ENCODE peak calls at places on chromosomes 2 and 18, in five cellular contexts. A is hepatocyte, E is MM.1S, F is neural progenitor cell, K is OCI-LY7. U is an unnamed sample. For H3K9me3, the result is how much of the 10 kb centered on the place peaks cover.

GRCh38 chr2:46836295-46837111 is 79.1 kb downstream of the MCFD2 start:
- DNase-seq in A (no peak), E (no peak), F (no peak), K (no peak), U (peak)

GRCh38 chr18:13572148-13572547 is 154.2 kb downstream of the FAM210A start:
- DNase-seq in A (no peak), E (no peak), F (no peak), K (no peak), U (no peak)

GRCh38 chr2:100416397-100416938 is 1.0 kb downstream of the CHST10 start:
- DNase-seq in A (no peak), E (no peak), F (no peak), K (no peak), U (no peak)

GRCh38 chr2:28477087-28477486 is 18.8 kb upstream of the PLB1 start:
- DNase-seq in A (no peak), E (peak), F (no peak), K (no peak), U (no peak)

GRCh38 chr2:28951910-28952805 is 28.9 kb upstream of the TOGARAM2 start:
- DNase-seq in A (peak), E (no peak), F (peak), K (no peak), U (peak)

GRCh38 chr2:97730245-97730644 is 16.9 kb downstream of the ZAP70 start:
- DNase-seq in A (no peak), E (no peak), F (no peak), K (no peak), U (peak)

GRCh38 chr2:148874868-148875341 is at the start of gene KIF5C:
- DNase-seq in A (peak), E (peak), F (peak), K (peak), U (peak)

GRCh38 chr2:167212054-167212648 is 323.9 kb downstream of the XIRP2 start:
- DNase-seq in A (peak), E (peak), F (peak), K (peak), U (peak)

GRCh38 chr2:241112592-241112991 is 10.5 kb upstream of the MTERF4 start:
- DNase-seq in A (no peak), E (no peak), F (no peak), K (no peak), U (no peak)

GRCh38 chr2:222311978-222312738 is 13.4 kb upstream of the PAX3 start:
- DNase-seq in A (no peak), E (no peak), F (peak), K (no peak), U (no peak)

GRCh38 chr2:60260646-60261296 is 292.7 kb downstream of the BCL11A start:
- DNase-seq in A (no peak), E (no peak), F (no peak), K (no peak), U (peak)

GRCh38 chr2:177906041-177906718 is 166.4 kb downstream of the PDE11A start:
- DNase-seq in A (peak), E (peak), F (peak), K (peak), U (peak)

GRCh38 chr2:188435115-188435514 is 143.4 kb downstream of the GULP1 start:
- DNase-seq in A (no peak), E (no peak), F (no peak), K (no peak), U (no peak)

GRCh38 chr2:234702731-234703225 is 205.9 kb upstream of the ARL4C start:
- DNase-seq in A (no peak), E (no peak), F (no peak), K (no peak), U (peak)

GRCh38 chr2:58107803-58108710 is 61.5 kb downstream of the VRK2 start:
- DNase-seq in A (peak), E (no peak), F (no peak), K (no peak), U (peak)

GRCh38 chr2:190121971-190122370 is 59.4 kb upstream of the MSTN start:
- DNase-seq in A (no peak), E (peak), F (peak), K (peak), U (peak)

GRCh38 chr18:75319905-75320304 is 107.6 kb downstream of the SMIM21 start:
- DNase-seq in A (no peak), E (no peak), F (no peak), K (no peak), U (no peak)

GRCh38 chr18:13725566-13726227 is 661 bp downstream of the FAM210A start:
- DNase-seq in A (peak), E (peak), F (no peak), K (no peak), U (peak)

GRCh38 chr18:57445488-57446319 is 10.5 kb downstream of the ONECUT2 start:
- DNase-seq in A (no peak), E (no peak), F (peak), K (no peak), U (peak)

GRCh38 chr2:100757621-100758394 is 62.1 kb upstream of the NPAS2 start:
- DNase-seq in A (peak), E (no peak), F (no peak), K (no peak), U (peak)

GRCh38 chr18:12264854-12265253 is 10.7 kb downstream of the CIDEA start:
- DNase-seq in A (no peak), E (no peak), F (no peak), K (no peak), U (no peak)

GRCh38 chr2:222296311-222296736 is 2.5 kb downstream of the PAX3 start:
- DNase-seq in A (no peak), E (no peak), F (no peak), K (no peak), U (no peak)

GRCh38 chr2:29113891-29114321 is 1.3 kb upstream of the CLIP4 start:
- DNase-seq in A (peak), E (peak), F (no peak), K (no peak), U (peak)

GRCh38 chr2:40431600-40431955 is 20.3 kb downstream of the SLC8A1 start:
- DNase-seq in A (no peak), E (no peak), F (no peak), K (no peak), U (peak)

GRCh38 chr18:75309564-75309963 is 99.0 kb downstream of the TSHZ1 start:
- DNase-seq in A (no peak), E (no peak), F (no peak), K (no peak), U (no peak)

GRCh38 chr2:172427990-172428840 is 829 bp downstream of the ITGA6 start:
- DNase-seq in A (peak), E (peak), F (peak), K (no peak), U (peak)

GRCh38 chr18:72675394-72675793 is 131.3 kb upstream of the CBLN2 start:
- DNase-seq in A (peak), E (no peak), F (peak), K (no peak), U (no peak)

GRCh38 chr2:140990416-140990815 is 1140.4 kb downstream of the LRP1B start:
- DNase-seq in A (no peak), E (no peak), F (no peak), K (no peak), U (peak)

GRCh38 chr2:43303889-43304288 is 77.5 kb upstream of the ZFP36L2 start:
- DNase-seq in A (no peak), E (no peak), F (no peak), K (no peak), U (no peak)

GRCh38 chr18:64972545-64972944 is 778.3 kb upstream of the CDH7 start:
- DNase-seq in A (no peak), E (no peak), F (peak), K (no peak), U (peak)

DNA sequence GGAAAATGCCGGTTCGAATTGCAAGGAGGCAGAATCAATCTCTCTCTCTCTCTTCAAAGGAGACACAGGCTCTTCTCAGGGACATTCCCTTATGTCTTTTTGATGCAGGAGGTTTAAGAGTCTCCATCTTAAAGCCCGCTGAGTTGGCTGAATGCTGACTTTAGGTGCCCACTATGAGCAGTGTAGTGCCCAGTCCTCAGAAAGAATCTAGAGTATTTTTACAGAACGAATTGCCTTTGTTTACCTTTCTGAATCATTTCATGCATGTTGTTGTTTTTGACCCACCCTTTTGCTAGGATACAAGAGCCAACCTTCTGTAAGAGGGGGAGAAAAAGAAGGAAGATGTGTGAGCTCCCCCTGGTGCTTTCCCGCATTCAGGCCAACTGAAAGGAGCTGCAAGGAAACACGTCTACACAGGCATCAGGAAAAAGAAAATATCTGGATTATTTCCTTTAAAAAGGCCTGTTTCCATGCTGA is 193.5 kb upstream of the TCF4 start:
- DNase-seq in A (peak), E (no peak), F (peak), K (peak), U (peak)
- TF ChIP-seq EZH2phosphoT487 in A (no peak), E (no peak), F (no peak), K (no peak), U (no peak)

GRCh38 chr2:232925153-232925768 is 55.2 kb downstream of the SNORC start:
- DNase-seq in A (no peak), E (no peak), F (peak), K (no peak), U (peak)
- TF ChIP-seq CTCF in A (no peak), E (no peak), F (no peak), K (no peak), U (no peak)

GRCh38 chr2:237894986-237895543 is 35.6 kb downstream of the RAMP1 start:
- DNase-seq in A (no peak), E (no peak), F (no peak), K (no peak), U (no peak)

GRCh38 chr2:237894396-237894979 is 35.1 kb downstream of the RAMP1 start:
- DNase-seq in A (no peak), E (no peak), F (no peak), K (no peak), U (no peak)

GRCh38 chr2:237892478-237892877 is 33.1 kb downstream of the RAMP1 start:
- DNase-seq in A (no peak), E (no peak), F (no peak), K (no peak), U (no peak)

GRCh38 chr2:237895544-237896506 is 36.4 kb downstream of the RAMP1 start:
- DNase-seq in A (peak), E (no peak), F (no peak), K (no peak), U (no peak)

DNA sequence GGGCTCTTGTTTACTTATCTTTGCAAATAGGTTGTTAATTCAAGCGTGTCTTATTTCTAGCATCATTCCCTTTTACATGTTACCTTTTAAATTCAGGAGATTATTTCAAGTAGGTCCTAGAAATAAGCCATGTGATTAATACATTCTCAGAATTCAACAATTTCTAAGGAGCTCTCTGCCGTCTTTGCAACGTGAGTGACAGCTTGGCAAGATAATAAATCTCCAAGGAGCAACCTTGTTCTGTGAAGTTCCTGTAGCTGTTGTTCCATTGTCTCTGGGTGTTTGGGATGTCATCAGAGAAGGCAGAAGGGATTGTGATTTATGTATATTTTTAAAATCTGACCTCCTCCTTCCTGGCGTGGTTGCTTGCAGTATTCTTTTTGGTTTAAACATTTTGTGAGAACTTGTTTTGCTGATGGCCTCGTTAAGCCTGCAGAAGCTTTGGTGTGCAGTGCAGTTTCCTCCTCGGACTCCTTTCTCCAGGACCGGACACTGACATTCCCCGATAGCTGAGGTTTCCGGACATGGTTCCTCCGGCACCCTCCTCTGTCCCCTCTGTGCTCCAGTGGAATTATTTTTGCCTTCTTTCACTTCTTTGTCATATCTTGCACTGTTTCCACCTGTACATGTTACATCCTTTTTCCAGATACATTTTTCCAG is 33.6 kb downstream of the RAMP1 start:
- DNase-seq in A (no peak), E (no peak), F (no peak), K (no peak), U (no peak)
- H3K9me3 ChIP-seq in A (under half), E (under half), F (under half), K (under half), U (under half)

DNA sequence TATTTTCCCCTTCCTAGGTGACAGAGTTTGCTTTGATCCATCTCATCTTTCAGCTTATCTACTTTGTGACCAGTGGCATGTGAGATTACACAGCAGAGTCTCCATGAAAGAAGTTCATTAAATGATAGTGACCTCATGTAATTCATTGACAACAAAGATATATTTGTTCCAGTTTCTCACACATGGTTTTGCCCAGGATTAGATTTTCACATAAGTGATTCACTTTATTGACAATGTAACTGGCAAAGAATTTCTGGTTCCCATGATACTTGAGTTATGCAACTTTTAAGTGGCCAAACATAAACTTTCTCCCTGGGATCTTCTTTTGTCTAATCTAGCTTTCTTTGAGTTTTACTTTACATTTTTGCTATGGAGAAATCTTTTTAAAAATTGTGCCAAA is 50.0 kb downstream of the MC4R start:
- DNase-seq in A (no peak), E (no peak), F (no peak), K (no peak), U (peak)
- TF ChIP-seq EZH2phosphoT487 in A (no peak), E (no peak), F (no peak), K (no peak), U (no peak)

DNA sequence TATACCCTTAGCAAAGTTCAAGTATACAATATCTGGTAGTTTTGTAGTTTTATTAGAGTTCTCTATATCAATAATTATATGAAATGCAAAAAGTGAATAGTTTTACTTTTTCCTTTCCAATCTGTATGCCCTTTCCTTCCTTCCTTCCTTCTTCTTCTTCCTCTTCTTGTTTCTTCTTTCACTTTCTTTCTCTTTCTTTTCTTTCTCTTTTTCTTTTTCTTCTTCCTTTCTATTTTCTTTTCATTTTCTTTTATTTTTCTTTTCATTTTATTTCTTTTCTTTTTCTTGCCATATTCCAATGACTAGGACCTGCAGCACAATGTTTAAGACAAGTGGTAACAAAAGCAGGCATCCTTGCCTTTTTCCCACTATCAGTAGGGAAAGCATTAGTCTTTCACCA is 59.8 kb downstream of the CCDC68 start:
- DNase-seq in A (no peak), E (no peak), F (no peak), K (no peak), U (no peak)
- TF ChIP-seq CTCF in A (no peak), E (no peak), F (no peak), K (no peak), U (no peak)

DNA sequence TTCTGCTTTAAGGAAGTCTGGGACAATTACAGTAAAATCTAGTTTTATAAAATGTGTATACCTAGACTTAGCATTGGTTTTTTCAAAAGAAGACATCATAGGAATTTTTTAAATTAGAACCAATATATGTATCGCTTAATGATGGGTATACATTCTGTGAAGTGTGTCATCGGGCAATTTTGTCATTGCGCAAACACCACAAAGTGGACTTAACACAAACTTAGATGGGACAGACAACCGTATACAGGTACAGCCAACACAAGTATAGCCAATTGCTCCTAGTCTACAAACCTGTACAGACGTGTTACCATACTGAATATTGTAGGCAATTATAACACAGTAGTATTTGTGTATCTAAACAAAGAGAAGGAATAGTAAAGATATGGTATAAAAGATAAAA is 12.7 kb downstream of the MYO1B start:
- DNase-seq in A (no peak), E (no peak), F (no peak), K (no peak), U (no peak)
- H3K9me3 ChIP-seq in A (under half), E (under half), F (under half), K (under half), U (under half)

GRCh38 chr18:58638446-58638845 is 9.6 kb upstream of the ALPK2 start:
- DNase-seq in A (no peak), E (no peak), F (no peak), K (peak), U (no peak)
- TF ChIP-seq EZH2phosphoT487 in A (no peak), E (no peak), F (no peak), K (no peak), U (no peak)

GRCh38 chr18:27185025-27185763 is at the start of gene CHST9:
- DNase-seq in A (peak), E (no peak), F (peak), K (no peak), U (no peak)

GRCh38 chr18:27181726-27182125 is 3.4 kb downstream of the CHST9 start:
- DNase-seq in A (no peak), E (no peak), F (no peak), K (no peak), U (no peak)

GRCh38 chr18:27185897-27186296 is 789 bp upstream of the CHST9 start:
- DNase-seq in A (no peak), E (no peak), F (no peak), K (no peak), U (no peak)

GRCh38 chr18:27188309-27188708 is 3.2 kb upstream of the CHST9 start:
- DNase-seq in A (no peak), E (no peak), F (no peak), K (no peak), U (no peak)

GRCh38 chr18:27184115-27185024 is 738 bp downstream of the CHST9 start:
- DNase-seq in A (peak), E (peak), F (peak), K (no peak), U (no peak)
- TF ChIP-seq CTCF in A (no peak), E (no peak), F (no peak), K (no peak), U (no peak)

U was measured in PC-3.